ENCODE peak calls at places on chromosomes 5 and 9, in four cellular contexts. Y is PC-3, V is HCT116, K is SK-N-SH. R is an unnamed sample.

GRCh38 chr5:167897371-167897770 is 394.1 kb upstream of the WWC1 start:
- DNase-seq in Y (no peak), V (no peak), K (no peak), R (no peak)

GRCh38 chr5:141121563-141121962 is at the start of gene PCDHB4:
- DNase-seq in Y (no peak), V (no peak), K (peak), R (no peak)

GRCh38 chr5:92945630-92946097 is 635.4 kb downstream of the NR2F1-AS1 start:
- DNase-seq in Y (peak), V (no peak), K (no peak), R (no peak)

GRCh38 chr5:56152437-56152836 is 80.7 kb downstream of the ANKRD55 start:
- DNase-seq in Y (no peak), V (no peak), K (no peak), R (no peak)

GRCh38 chr9:15543033-15543791 is 9.6 kb upstream of the CCDC171 start:
- DNase-seq in Y (peak), V (no peak), K (no peak), R (no peak)

GRCh38 chr5:96687080-96687479 is 24.9 kb downstream of the CAST start:
- DNase-seq in Y (no peak), V (no peak), K (no peak), R (no peak)

GRCh38 chr9:119986205-119986604 is 593.8 kb downstream of the CDK5RAP2 start:
- DNase-seq in Y (no peak), V (no peak), K (no peak), R (no peak)

GRCh38 chr5:116365006-116365496 is 209.6 kb downstream of the SEMA6A start:
- DNase-seq in Y (no peak), V (no peak), K (no peak), R (no peak)

GRCh38 chr9:83410701-83411100 is 127.5 kb downstream of the FRMD3 start:
- DNase-seq in Y (peak), V (no peak), K (no peak), R (no peak)

DNA sequence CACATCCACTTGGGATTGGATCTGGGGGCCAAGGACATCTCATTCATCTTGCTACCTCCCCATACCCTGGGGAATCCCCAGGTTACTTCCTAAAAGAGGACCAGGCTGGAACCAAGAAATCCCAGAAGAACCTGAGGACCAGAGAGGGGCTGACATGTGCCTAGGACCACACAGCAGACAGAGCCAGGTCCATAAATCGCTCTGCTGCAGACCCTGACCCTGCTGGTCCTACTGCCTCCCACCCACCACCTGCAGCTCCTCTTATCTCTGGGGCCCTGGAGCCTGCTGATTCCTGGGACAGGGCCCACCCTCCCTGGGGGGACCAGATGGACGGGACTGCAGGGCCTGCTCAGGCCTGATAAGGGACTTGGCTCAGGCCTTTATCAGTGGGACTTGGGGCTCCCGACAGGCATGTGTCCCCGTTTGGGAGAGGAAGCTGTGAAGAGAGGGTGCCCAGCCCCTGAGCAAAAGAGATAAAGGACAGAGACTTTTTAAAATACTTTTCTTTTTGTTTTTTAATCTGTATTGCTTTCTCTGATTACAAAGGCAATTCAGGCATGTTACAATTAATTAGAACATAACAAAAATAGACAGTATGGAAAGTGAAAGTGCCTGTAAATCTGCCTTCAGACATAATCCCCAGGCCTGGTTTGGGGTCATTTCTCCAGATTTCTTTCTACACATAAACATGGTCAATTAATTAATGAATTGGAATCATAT is 101.3 kb upstream of the LARP1 start:
- DNase-seq in Y (no peak), V (no peak), K (peak), R (no peak)
- H3K9ac ChIP-seq in Y (no peak), V (no peak), K (no peak), R (no peak)

DNA sequence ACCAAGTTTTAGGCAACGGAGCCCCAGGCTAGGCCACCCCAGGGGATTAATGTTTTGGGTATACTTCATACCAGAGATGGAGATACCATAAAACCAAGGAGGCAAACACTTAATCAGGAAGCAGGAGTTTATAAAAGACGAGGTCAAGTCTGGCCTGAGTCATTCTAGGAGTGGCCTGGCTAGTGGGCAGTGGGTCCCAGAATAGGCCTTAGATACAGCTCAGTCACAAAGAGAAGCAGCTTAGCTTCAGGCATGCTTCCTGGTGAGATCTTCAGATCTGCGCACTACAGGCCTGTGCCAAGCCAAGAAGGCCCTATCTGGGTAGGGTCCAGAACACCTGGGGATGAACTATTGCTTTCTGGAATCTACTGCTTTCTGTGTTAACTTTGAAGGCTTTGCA is 20.6 kb upstream of the NR5A1 start:
- DNase-seq in Y (peak), V (no peak), K (no peak), R (no peak)
- H3K9ac ChIP-seq in Y (no peak), V (no peak), K (no peak), R (no peak)

GRCh38 chr5:58622884-58623871 is 40.3 kb downstream of the RAB3C start:
- DNase-seq in Y (no peak), V (no peak), K (no peak), R (no peak)
- H3K9ac ChIP-seq in Y (no peak), V (no peak), K (no peak), R (no peak)

GRCh38 chr5:158288258-158288657 is 429.3 kb upstream of the CLINT1 start:
- DNase-seq in Y (no peak), V (no peak), K (no peak), R (no peak)
- H3K9ac ChIP-seq in Y (no peak), V (no peak), K (no peak), R (no peak)

GRCh38 chr9:125744616-125745387 is 2.4 kb upstream of the PBX3 start:
- DNase-seq in Y (peak), V (no peak), K (no peak), R (peak)

GRCh38 chr9:125747053-125747764 is at the start of gene PBX3:
- DNase-seq in Y (peak), V (no peak), K (peak), R (no peak)

GRCh38 chr9:125746774-125747052 is 460 bp upstream of the PBX3 start:
- DNase-seq in Y (no peak), V (no peak), K (no peak), R (no peak)

GRCh38 chr9:125746017-125746773 is 978 bp upstream of the PBX3 start:
- DNase-seq in Y (peak), V (peak), K (peak), R (peak)

GRCh38 chr9:125745682-125746016 is 1.5 kb upstream of the PBX3 start:
- DNase-seq in Y (no peak), V (no peak), K (no peak), R (no peak)
- H3K9ac ChIP-seq in Y (no peak), V (no peak), K (no peak), R (no peak)

R was measured in trophoblast cell.